ENCODE peak calls at places on chromosomes 7 and 10, in eight cellular contexts. One of them, this sample, is unnamed.
A peak's percentile ranks its signal among the peaks of the same experiment; 100 is the strongest.

GRCh38 chr10:83991986-83992753 is 147.1 kb upstream of the GHITM start:
- DNase-seq in left ventricle myocardium inferior: no peak
- DNase-seq in D341Med: peak; percentile 44
- DNase-seq in retinal pigment epithelial cell: no peak
- DNase-seq in heart left ventricle: no peak
- DNase-seq in HCT116: peak; percentile 35
- DNase-seq in NCI-H1694 treated with DMSO at 0.1 percent for 48 hours: peak; percentile 4
- DNase-seq in GM12865: peak; percentile 63
- DNase-seq in this sample: no peak

GRCh38 chr10:129307141-129307540 is 159.9 kb upstream of the MGMT start:
- DNase-seq in left ventricle myocardium inferior: no peak
- DNase-seq in D341Med: no peak
- DNase-seq in retinal pigment epithelial cell: no peak
- DNase-seq in heart left ventricle: no peak
- DNase-seq in HCT116: no peak
- DNase-seq in NCI-H1694 treated with DMSO at 0.1 percent for 48 hours: no peak
- DNase-seq in GM12865: no peak
- DNase-seq in this sample: no peak

GRCh38 chr10:120580651-120581259 is 123.7 kb downstream of the PLPP4 start:
- DNase-seq in left ventricle myocardium inferior: no peak
- DNase-seq in D341Med: no peak
- DNase-seq in retinal pigment epithelial cell: no peak
- DNase-seq in heart left ventricle: no peak
- DNase-seq in HCT116: no peak
- DNase-seq in NCI-H1694 treated with DMSO at 0.1 percent for 48 hours: no peak
- DNase-seq in GM12865: no peak
- DNase-seq in this sample: peak; percentile 90

GRCh38 chr7:151089893-151090730 is 3.8 kb downstream of the AGAP3 start:
- DNase-seq in left ventricle myocardium inferior: no peak
- DNase-seq in D341Med: no peak
- DNase-seq in retinal pigment epithelial cell: no peak
- DNase-seq in heart left ventricle: no peak
- DNase-seq in HCT116: no peak
- DNase-seq in NCI-H1694 treated with DMSO at 0.1 percent for 48 hours: no peak
- DNase-seq in GM12865: no peak
- DNase-seq in this sample: peak; percentile 92

GRCh38 chr10:60098676-60099601 is 192.6 kb upstream of the CCDC6 start:
- DNase-seq in left ventricle myocardium inferior: no peak
- DNase-seq in D341Med: peak; percentile 35
- DNase-seq in retinal pigment epithelial cell: no peak
- DNase-seq in heart left ventricle: no peak
- DNase-seq in HCT116: peak; percentile 38
- DNase-seq in NCI-H1694 treated with DMSO at 0.1 percent for 48 hours: peak; percentile 0
- DNase-seq in GM12865: peak; percentile 41
- DNase-seq in this sample: no peak

GRCh38 chr7:140304071-140304799 is 94.1 kb downstream of the SLC37A3 start:
- DNase-seq in left ventricle myocardium inferior: no peak
- DNase-seq in D341Med: no peak
- DNase-seq in retinal pigment epithelial cell: no peak
- DNase-seq in heart left ventricle: no peak
- DNase-seq in HCT116: no peak
- DNase-seq in NCI-H1694 treated with DMSO at 0.1 percent for 48 hours: no peak
- DNase-seq in GM12865: peak; percentile 58
- DNase-seq in this sample: no peak

GRCh38 chr7:102146989-102147388 is 139.7 kb upstream of the SH2B2 start:
- DNase-seq in left ventricle myocardium inferior: peak; percentile 69
- DNase-seq in D341Med: no peak
- DNase-seq in retinal pigment epithelial cell: no peak
- DNase-seq in heart left ventricle: peak; percentile 77
- DNase-seq in HCT116: no peak
- DNase-seq in NCI-H1694 treated with DMSO at 0.1 percent for 48 hours: no peak
- DNase-seq in GM12865: no peak
- DNase-seq in this sample: peak; percentile 19

GRCh38 chr7:16982640-16983103 is 100.9 kb upstream of the AGR3 start:
- DNase-seq in left ventricle myocardium inferior: no peak
- DNase-seq in D341Med: peak; percentile 45
- DNase-seq in retinal pigment epithelial cell: no peak
- DNase-seq in heart left ventricle: no peak
- DNase-seq in HCT116: peak; percentile 35
- DNase-seq in NCI-H1694 treated with DMSO at 0.1 percent for 48 hours: peak; percentile 45
- DNase-seq in GM12865: peak; percentile 38
- DNase-seq in this sample: peak; percentile 23

GRCh38 chr10:51369903-51370302 is 295.6 kb downstream of the PRKG1 start:
- DNase-seq in left ventricle myocardium inferior: no peak
- DNase-seq in D341Med: no peak
- DNase-seq in retinal pigment epithelial cell: no peak
- DNase-seq in heart left ventricle: no peak
- DNase-seq in HCT116: no peak
- DNase-seq in NCI-H1694 treated with DMSO at 0.1 percent for 48 hours: no peak
- DNase-seq in GM12865: no peak
- DNase-seq in this sample: no peak

GRCh38 chr10:91046891-91047290 is 126.0 kb upstream of the ANKRD1 start:
- DNase-seq in left ventricle myocardium inferior: no peak
- DNase-seq in D341Med: no peak
- DNase-seq in retinal pigment epithelial cell: no peak
- DNase-seq in heart left ventricle: no peak
- DNase-seq in HCT116: no peak
- DNase-seq in NCI-H1694 treated with DMSO at 0.1 percent for 48 hours: no peak
- DNase-seq in GM12865: no peak
- DNase-seq in this sample: no peak

GRCh38 chr7:87328281-87328680 is 17.2 kb upstream of the CROT start:
- DNase-seq in left ventricle myocardium inferior: no peak
- DNase-seq in D341Med: no peak
- DNase-seq in retinal pigment epithelial cell: peak; percentile 20
- DNase-seq in heart left ventricle: no peak
- DNase-seq in HCT116: peak; percentile 68
- DNase-seq in NCI-H1694 treated with DMSO at 0.1 percent for 48 hours: no peak
- DNase-seq in GM12865: peak; percentile 50
- DNase-seq in this sample: no peak

GRCh38 chr10:1632141-1632540 is 105.2 kb downstream of the ADARB2 start:
- DNase-seq in left ventricle myocardium inferior: no peak
- DNase-seq in D341Med: no peak
- DNase-seq in retinal pigment epithelial cell: no peak
- DNase-seq in heart left ventricle: no peak
- DNase-seq in HCT116: no peak
- DNase-seq in NCI-H1694 treated with DMSO at 0.1 percent for 48 hours: no peak
- DNase-seq in GM12865: no peak
- DNase-seq in this sample: no peak

GRCh38 chr7:66283003-66283920 is 78.1 kb downstream of the TPST1 start:
- DNase-seq in left ventricle myocardium inferior: no peak
- DNase-seq in D341Med: no peak
- DNase-seq in retinal pigment epithelial cell: peak; percentile 59
- DNase-seq in heart left ventricle: no peak
- DNase-seq in HCT116: peak; percentile 26
- DNase-seq in NCI-H1694 treated with DMSO at 0.1 percent for 48 hours: no peak
- DNase-seq in GM12865: no peak
- DNase-seq in this sample: no peak

GRCh38 chr7:11667810-11668185 is 164.2 kb downstream of the THSD7A start:
- DNase-seq in left ventricle myocardium inferior: no peak
- DNase-seq in D341Med: no peak
- DNase-seq in retinal pigment epithelial cell: no peak
- DNase-seq in heart left ventricle: no peak
- DNase-seq in HCT116: no peak
- DNase-seq in NCI-H1694 treated with DMSO at 0.1 percent for 48 hours: no peak
- DNase-seq in GM12865: no peak
- DNase-seq in this sample: no peak

GRCh38 chr10:29163746-29164145 is 125.1 kb upstream of the LYZL1 start:
- DNase-seq in left ventricle myocardium inferior: no peak
- DNase-seq in D341Med: no peak
- DNase-seq in retinal pigment epithelial cell: no peak
- DNase-seq in heart left ventricle: peak; percentile 43
- DNase-seq in HCT116: no peak
- DNase-seq in NCI-H1694 treated with DMSO at 0.1 percent for 48 hours: no peak
- DNase-seq in GM12865: no peak
- DNase-seq in this sample: no peak

GRCh38 chr7:128022631-128023532 is 8.4 kb downstream of the LRRC4 start:
- DNase-seq in left ventricle myocardium inferior: no peak
- DNase-seq in D341Med: no peak
- DNase-seq in retinal pigment epithelial cell: no peak
- DNase-seq in heart left ventricle: no peak
- DNase-seq in HCT116: no peak
- DNase-seq in NCI-H1694 treated with DMSO at 0.1 percent for 48 hours: no peak
- DNase-seq in GM12865: no peak
- DNase-seq in this sample: no peak

GRCh38 chr10:50286517-50286916 is 35.2 kb upstream of the ASAH2 start:
- DNase-seq in left ventricle myocardium inferior: no peak
- DNase-seq in D341Med: no peak
- DNase-seq in retinal pigment epithelial cell: no peak
- DNase-seq in heart left ventricle: no peak
- DNase-seq in HCT116: no peak
- DNase-seq in NCI-H1694 treated with DMSO at 0.1 percent for 48 hours: no peak
- DNase-seq in GM12865: no peak
- DNase-seq in this sample: peak; percentile 32

GRCh38 chr7:128777156-128778123 is 1.8 kb upstream of the OPN1SW start:
- DNase-seq in left ventricle myocardium inferior: no peak
- DNase-seq in D341Med: no peak
- DNase-seq in retinal pigment epithelial cell: no peak
- DNase-seq in heart left ventricle: no peak
- DNase-seq in HCT116: no peak
- DNase-seq in NCI-H1694 treated with DMSO at 0.1 percent for 48 hours: no peak
- DNase-seq in GM12865: no peak
- DNase-seq in this sample: no peak

GRCh38 chr10:60729106-60729505 is 49.2 kb upstream of the CDK1 start:
- DNase-seq in left ventricle myocardium inferior: no peak
- DNase-seq in D341Med: no peak
- DNase-seq in retinal pigment epithelial cell: no peak
- DNase-seq in heart left ventricle: no peak
- DNase-seq in HCT116: no peak
- DNase-seq in NCI-H1694 treated with DMSO at 0.1 percent for 48 hours: no peak
- DNase-seq in GM12865: no peak
- DNase-seq in this sample: no peak

GRCh38 chr7:156470399-156471320 is 169.9 kb upstream of the RNF32 start:
- DNase-seq in left ventricle myocardium inferior: no peak
- DNase-seq in D341Med: no peak
- DNase-seq in retinal pigment epithelial cell: no peak
- DNase-seq in heart left ventricle: no peak
- DNase-seq in HCT116: no peak
- DNase-seq in NCI-H1694 treated with DMSO at 0.1 percent for 48 hours: no peak
- DNase-seq in GM12865: no peak
- DNase-seq in this sample: no peak

GRCh38 chr7:99312316-99313203 is 13.1 kb upstream of the ARPC1A start:
- DNase-seq in left ventricle myocardium inferior: peak; percentile 58
- DNase-seq in D341Med: peak; percentile 82
- DNase-seq in retinal pigment epithelial cell: no peak
- DNase-seq in heart left ventricle: peak; percentile 67
- DNase-seq in HCT116: peak; percentile 32
- DNase-seq in NCI-H1694 treated with DMSO at 0.1 percent for 48 hours: peak; percentile 46
- DNase-seq in GM12865: peak; percentile 74
- DNase-seq in this sample: peak; percentile 51

This sample was measured in G401.